ENCODE peak calls at places on chromosomes 5 and 9, in ten cellular contexts. C is dorsolateral prefrontal cortex, I is tibial nerve, J is K562, L is A549, A is RWPE2, Z is fibroblast of lung, F is neuronal stem cell, R is pancreas, H is transverse colon. U is an unnamed sample.

GRCh38 chr5:174309131-174309845 is 263.8 kb downstream of the NSG2 start:
- DNase-seq in C (no peak), I (no peak), J (no peak), L (no peak), A (no peak), Z (no peak), F (no peak), R (no peak), H (no peak), U (no peak)

GRCh38 chr9:131387394-131387793 is 6.5 kb upstream of the PRRC2B start:
- DNase-seq in C (no peak), I (no peak), J (no peak), L (no peak), A (no peak), Z (no peak), F (no peak), R (no peak), H (no peak), U (no peak)

GRCh38 chr9:4886698-4887097 is 94.0 kb downstream of the RCL1 start:
- DNase-seq in C (no peak), I (no peak), J (no peak), L (no peak), A (no peak), Z (no peak), F (peak), R (no peak), H (no peak), U (no peak)

GRCh38 chr5:4511996-4512656 is 628.0 kb upstream of the ADAMTS16 start:
- DNase-seq in C (no peak), I (no peak), J (peak), L (peak), A (no peak), Z (peak), F (no peak), R (peak), H (no peak), U (no peak)

GRCh38 chr5:2187156-2187555 is 304.4 kb upstream of the IRX4 start:
- DNase-seq in C (no peak), I (no peak), J (no peak), L (no peak), A (no peak), Z (no peak), F (no peak), R (no peak), H (no peak), U (no peak)

GRCh38 chr9:99389087-99390033 is 167.3 kb downstream of the SEC61B start:
- DNase-seq in C (no peak), I (no peak), J (peak), L (no peak), A (no peak), Z (peak), F (no peak), R (no peak), H (no peak), U (peak)

GRCh38 chr9:19493174-19493811 is 84.5 kb downstream of the ACER2 start:
- DNase-seq in C (peak), I (no peak), J (peak), L (peak), A (no peak), Z (peak), F (peak), R (peak), H (peak), U (peak)

GRCh38 chr9:5392285-5392684 is 45.4 kb downstream of the PLGRKT start:
- DNase-seq in C (no peak), I (no peak), J (no peak), L (no peak), A (no peak), Z (no peak), F (no peak), R (no peak), H (no peak), U (no peak)

GRCh38 chr9:121220996-121221671 is 19.5 kb upstream of the RAB14 start:
- DNase-seq in C (no peak), I (no peak), J (no peak), L (no peak), A (no peak), Z (no peak), F (no peak), R (no peak), H (no peak), U (no peak)

GRCh38 chr9:121225240-121225639 is 23.6 kb upstream of the RAB14 start:
- DNase-seq in C (no peak), I (no peak), J (no peak), L (no peak), A (no peak), Z (no peak), F (no peak), R (no peak), H (no peak), U (no peak)

GRCh38 chr9:121218357-121219027 is 16.8 kb upstream of the RAB14 start:
- DNase-seq in C (no peak), I (no peak), J (peak), L (no peak), A (no peak), Z (no peak), F (no peak), R (no peak), H (no peak), U (no peak)

GRCh38 chr9:121226186-121226585 is 24.5 kb upstream of the RAB14 start:
- DNase-seq in C (no peak), I (no peak), J (no peak), L (no peak), A (no peak), Z (peak), F (no peak), R (no peak), H (no peak), U (peak)

DNA sequence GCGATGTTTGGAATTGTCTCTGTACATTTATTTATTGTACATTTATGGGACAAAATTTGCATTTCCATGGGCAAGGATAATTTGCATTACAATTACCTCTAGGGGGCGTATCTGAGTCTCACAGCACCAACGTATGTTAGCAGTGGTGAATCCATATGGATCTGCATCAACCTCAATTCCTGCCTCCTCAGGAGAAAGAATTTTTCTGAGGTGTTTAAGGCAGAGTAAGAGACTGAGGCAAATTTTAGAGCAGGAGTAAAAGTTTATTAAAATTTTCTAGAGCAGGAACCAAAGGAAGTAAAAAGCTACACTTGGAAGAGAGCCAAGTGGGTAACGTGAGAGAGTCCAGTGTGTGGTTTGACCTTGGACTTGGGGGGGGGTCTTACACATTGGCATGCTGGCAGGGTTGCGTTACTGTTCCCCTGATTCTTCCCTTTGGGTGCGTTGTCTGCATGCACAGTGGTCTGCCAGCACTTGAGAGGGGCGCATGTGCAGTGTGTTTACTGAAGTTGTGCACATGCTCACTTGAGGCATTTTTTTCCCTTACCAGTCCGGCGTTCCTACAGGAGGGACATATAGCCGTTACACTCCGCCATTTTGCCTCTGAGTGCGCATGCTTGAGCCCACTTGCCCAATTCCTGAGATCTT is 21.0 kb upstream of the RAB14 start:
- DNase-seq in C (no peak), I (no peak), J (peak), L (peak), A (no peak), Z (peak), F (no peak), R (peak), H (no peak), U (peak)
- H3K27ac ChIP-seq in C (no peak), I (no peak), J (no peak), L (no peak), A (no peak), Z (no peak), F (no peak), R (no peak), H (no peak), U (no peak)

GRCh38 chr9:78023003-78023741 is 8.4 kb downstream of the GNAQ start:
- DNase-seq in C (no peak), I (no peak), J (no peak), L (peak), A (no peak), Z (peak), F (no peak), R (no peak), H (no peak), U (no peak)
- H3K4me3 ChIP-seq in C (peak), I (no peak), J (no peak), L (peak), A (no peak), Z (no peak), F (no peak), R (no peak), H (peak), U (no peak)

GRCh38 chr5:88883059-88883565 is at the start of gene MEF2C:
- DNase-seq in C (peak), I (peak), J (peak), L (peak), A (no peak), Z (peak), F (peak), R (peak), H (peak), U (peak)

GRCh38 chr5:88883566-88884434 is 816 bp upstream of the MEF2C start:
- DNase-seq in C (peak), I (no peak), J (peak), L (peak), A (no peak), Z (peak), F (no peak), R (peak), H (peak), U (peak)

GRCh38 chr5:88884435-88884877 is 1.5 kb upstream of the MEF2C start:
- DNase-seq in C (no peak), I (no peak), J (peak), L (no peak), A (no peak), Z (no peak), F (no peak), R (no peak), H (no peak), U (no peak)

GRCh38 chr5:88886252-88886651 is 3.3 kb upstream of the MEF2C start:
- DNase-seq in C (no peak), I (no peak), J (no peak), L (no peak), A (no peak), Z (no peak), F (no peak), R (no peak), H (no peak), U (no peak)

DNA sequence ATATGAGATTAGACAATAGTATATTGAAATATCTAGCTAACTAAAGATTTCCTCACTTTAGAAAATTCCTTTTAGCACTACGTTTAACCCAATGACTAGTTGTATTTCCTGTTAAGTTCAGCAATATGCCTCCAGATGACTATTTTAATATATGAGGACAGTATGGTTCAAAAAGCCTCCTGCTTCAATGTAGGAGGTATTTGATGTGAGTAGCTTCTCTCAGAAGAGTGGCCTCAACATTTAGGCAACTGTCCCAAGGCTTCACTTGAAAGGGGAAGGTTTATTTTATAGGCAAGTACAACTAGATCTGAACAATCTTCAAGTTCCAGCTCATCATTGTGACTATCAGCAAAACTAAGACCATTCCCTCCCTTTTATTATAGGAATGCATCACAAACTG is 2.1 kb upstream of the MEF2C start:
- DNase-seq in C (no peak), I (no peak), J (no peak), L (no peak), A (no peak), Z (no peak), F (no peak), R (no peak), H (no peak), U (no peak)
- H3K27ac ChIP-seq in C (peak), I (peak), J (peak), L (no peak), A (no peak), Z (no peak), F (no peak), R (no peak), H (peak), U (peak)

GRCh38 chr5:91162534-91163381 is 220.4 kb downstream of the ARRDC3 start:
- DNase-seq in C (peak), I (peak), J (peak), L (peak), A (peak), Z (peak), F (peak), R (peak), H (peak), U (peak)
- H3K4me3 ChIP-seq in C (no peak), I (no peak), J (no peak), L (no peak), A (no peak), Z (no peak), F (no peak), R (no peak), H (no peak), U (no peak)